ENCODE peak calls at places on chromosomes 4 and X, in four cellular contexts. L is CD8-positive, alpha-beta memory T cell; H is left ventricle myocardium superior; J is cerebellar cortex. G is an unnamed sample.

GRCh38 chr4:159069922-159070321 is 33.0 kb upstream of the RAPGEF2 start:
- DNase-seq in J (no peak), H (no peak), L (no peak), G (no peak)

GRCh38 chrX:10090319-10090718 is 66.5 kb upstream of the CLCN4 start:
- DNase-seq in L (no peak), J (no peak), H (no peak), G (no peak)

GRCh38 chrX:110442631-110443030 is 84.0 kb downstream of the RTL9 start:
- DNase-seq in L (no peak), H (no peak), J (peak; percentile 6), G (no peak)

GRCh38 chr4:11698846-11699590 is 270.3 kb upstream of the HS3ST1 start:
- DNase-seq in L (no peak), H (no peak), J (no peak), G (no peak)

GRCh38 chrX:65697915-65698796 is 30.7 kb downstream of the MSN start:
- DNase-seq in L (peak; percentile 56), J (no peak), H (peak; percentile 61), G (peak; percentile 72)

GRCh38 chr4:40763228-40763716 is 13.5 kb downstream of the NSUN7 start:
- DNase-seq in L (no peak), J (no peak), H (no peak), G (no peak)

GRCh38 chr4:127313767-127314166 is 319.0 kb upstream of the INTU start:
- DNase-seq in J (no peak), H (no peak), L (no peak), G (no peak)

GRCh38 chr4:13705521-13706035 is 78.1 kb upstream of the BOD1L1 start:
- DNase-seq in J (peak; percentile 76), L (no peak), H (peak; percentile 76), G (peak; percentile 36)

GRCh38 chrX:44247468-44247867 is 96.0 kb downstream of the EFHC2 start:
- DNase-seq in L (no peak), H (no peak), J (no peak), G (no peak)